ENCODE peak calls at places on chromosomes 13 and 19, in seven cellular contexts. Z is GM23248, C is hepatocyte, W is endothelial cell of umbilical vein, K is SK-N-MC, A is neural progenitor cell, F is HepG2. B is an unnamed sample.

GRCh38 chr19:28065026-28065425 is 1147.9 kb downstream of the UQCRFS1 start:
- DNase-seq in Z (peak), W (no peak), C (no peak), A (no peak), K (no peak), F (no peak), B (no peak)

GRCh38 chr19:5093297-5093858 is 124.5 kb downstream of the KDM4B start:
- DNase-seq in F (no peak), K (no peak), A (peak), Z (no peak), C (no peak), W (no peak), B (no peak)

GRCh38 chr19:5559804-5560133 is 8.0 kb downstream of the TINCR start:
- DNase-seq in Z (no peak), F (no peak), A (no peak), C (no peak), W (no peak), K (no peak), B (no peak)

GRCh38 chr19:40523322-40524047 is 53.2 kb upstream of the SHKBP1 start:
- DNase-seq in Z (peak), A (peak), C (peak), W (peak), F (peak), K (no peak), B (peak)

GRCh38 chr19:42480335-42481095 is 37.8 kb upstream of the CXCL17 start:
- DNase-seq in C (peak), K (peak), W (no peak), A (no peak), F (peak), Z (peak), B (no peak)

GRCh38 chr19:52638601-52639000 is 446 bp upstream of the ZNF83 start:
- DNase-seq in W (no peak), C (peak), Z (peak), F (no peak), A (no peak), K (no peak), B (no peak)

GRCh38 chr19:38213911-38214625 is 10.0 kb downstream of the DPF1 start:
- DNase-seq in A (peak), K (no peak), W (no peak), F (no peak), Z (peak), C (no peak), B (peak)

GRCh38 chr13:99311748-99312492 is 4.7 kb upstream of the GPR183 start:
- DNase-seq in F (no peak), K (no peak), Z (peak), C (no peak), A (no peak), W (no peak), B (no peak)

GRCh38 chr19:15836595-15837398 is 21.3 kb upstream of the OR10H1 start:
- DNase-seq in F (peak), W (peak), Z (peak), C (no peak), A (no peak), K (peak), B (peak)

GRCh38 chr13:43365042-43365344 is 341.6 kb downstream of the DNAJC15 start:
- DNase-seq in C (no peak), A (no peak), K (no peak), W (no peak), Z (no peak), F (no peak), B (no peak)
- TF ChIP-seq EZH2 in C (no peak), A (no peak), K (no peak), W (no peak), Z (no peak), F (no peak), B (no peak)

DNA sequence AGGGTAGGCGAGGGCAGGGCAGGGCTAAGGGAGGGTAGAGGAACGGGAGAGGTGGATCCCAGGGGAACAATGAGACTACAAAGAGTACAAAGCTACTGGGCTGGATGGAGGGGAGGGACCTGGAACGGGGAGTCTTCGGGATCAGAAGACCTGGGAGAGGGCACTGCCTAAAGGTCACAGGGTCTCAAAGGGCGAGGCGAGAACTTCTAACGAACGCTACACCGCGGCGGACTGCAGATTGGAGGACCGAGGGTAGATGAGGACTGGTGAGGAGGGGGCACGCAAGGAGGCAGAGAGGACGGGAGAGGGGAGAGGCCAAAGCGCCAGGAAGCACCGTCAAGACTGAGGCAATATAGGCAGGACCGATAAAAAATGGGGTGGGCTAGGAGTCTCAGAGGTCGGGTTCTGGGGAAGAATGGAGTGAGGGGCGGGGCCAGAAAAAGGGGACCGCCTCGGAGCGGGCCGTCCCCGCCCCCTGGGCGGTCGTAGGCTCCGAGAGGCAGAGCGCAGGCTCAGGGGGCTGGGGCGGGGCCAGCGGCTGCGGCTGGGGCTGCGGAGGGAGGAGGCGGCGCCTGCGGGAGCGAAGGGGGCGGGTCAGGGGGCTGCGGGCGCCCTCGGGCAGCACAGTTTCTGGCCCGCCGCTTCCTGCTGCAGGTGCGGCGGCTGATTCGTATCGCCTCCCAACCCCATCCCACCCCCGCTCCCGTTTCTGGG is 1.3 kb upstream of the KCNC3 start:
- DNase-seq in C (peak), A (peak), F (peak), W (peak), Z (peak), K (no peak), B (peak)
- TF ChIP-seq EZH2 in C (no peak), A (no peak), F (no peak), W (no peak), Z (no peak), K (no peak), B (no peak)

GRCh38 chr19:55369651-55370304 is 485 bp downstream of the IL11 start:
- DNase-seq in A (peak), W (no peak), K (no peak), Z (peak), F (no peak), C (peak), B (no peak)
- TF ChIP-seq EZH2 in A (no peak), W (peak), K (no peak), Z (no peak), F (peak), C (no peak), B (peak)

GRCh38 chr13:108963846-108964600 is 334.6 kb downstream of the MYO16 start:
- DNase-seq in F (no peak), K (no peak), Z (peak), W (no peak), C (no peak), A (no peak), B (no peak)
- TF ChIP-seq EZH2 in F (no peak), K (no peak), Z (no peak), W (no peak), C (no peak), A (no peak), B (no peak)

B was measured in MM.1S.